ENCODE peak calls at places on chromosome 16, in eight cellular contexts. X is GM12878, E is suprapubic skin, O is HCT116, Z is stomach, C is prostate gland, T is H1, I is vagina. S is an unnamed sample. For H3K9me3, the result is how much of the 10 kb centered on the place peaks cover.

GRCh38 chr16:17258848-17259713 is 211.7 kb downstream of the XYLT1 start:
- DNase-seq in E (no peak), O (no peak), I (no peak), X (peak), T (no peak), C (no peak), Z (no peak), S (no peak)

GRCh38 chr16:72442381-72443158 is 270.6 kb upstream of the PMFBP1 start:
- DNase-seq in I (no peak), E (no peak), X (no peak), Z (no peak), C (no peak), O (no peak), T (no peak), S (no peak)

GRCh38 chr16:89890200-89890599 is 16.8 kb downstream of the TCF25 start:
- DNase-seq in E (no peak), Z (no peak), I (no peak), X (no peak), C (no peak), O (no peak), T (no peak), S (no peak)

GRCh38 chr16:58938856-58939255 is 204.7 kb upstream of the GOT2 start:
- DNase-seq in I (no peak), O (no peak), C (no peak), E (no peak), Z (no peak), T (no peak), X (no peak), S (no peak)

GRCh38 chr16:52812945-52813556 is 239.6 kb downstream of the CHD9NB start:
- DNase-seq in E (no peak), Z (no peak), T (no peak), C (no peak), I (no peak), O (peak), X (no peak), S (no peak)

GRCh38 chr16:24253192-24253591 is 2.9 kb upstream of the CACNG3 start:
- DNase-seq in I (no peak), X (no peak), C (no peak), Z (no peak), E (no peak), T (peak), O (peak), S (peak)

GRCh38 chr16:87436225-87437172 is 44.4 kb downstream of the MAP1LC3B start:
- DNase-seq in X (no peak), O (no peak), I (no peak), C (no peak), Z (no peak), E (no peak), T (no peak), S (no peak)

GRCh38 chr16:27823438-27823820 is 240.1 kb downstream of the GSG1L start:
- DNase-seq in I (no peak), Z (no peak), E (peak), X (no peak), T (no peak), O (no peak), C (no peak), S (no peak)

GRCh38 chr16:77172964-77173363 is 18.0 kb upstream of the MON1B start:
- DNase-seq in I (no peak), Z (no peak), C (no peak), T (no peak), E (no peak), X (no peak), O (no peak), S (no peak)

GRCh38 chr16:86519649-86520316 is 9.5 kb downstream of the FOXF1 start:
- DNase-seq in I (no peak), C (peak), O (peak), X (no peak), Z (peak), T (peak), E (no peak), S (no peak)

GRCh38 chr16:8583199-8583598 is 7.1 kb downstream of the TMEM114 start:
- DNase-seq in T (no peak), E (no peak), Z (no peak), X (no peak), I (no peak), O (no peak), C (no peak), S (no peak)

DNA sequence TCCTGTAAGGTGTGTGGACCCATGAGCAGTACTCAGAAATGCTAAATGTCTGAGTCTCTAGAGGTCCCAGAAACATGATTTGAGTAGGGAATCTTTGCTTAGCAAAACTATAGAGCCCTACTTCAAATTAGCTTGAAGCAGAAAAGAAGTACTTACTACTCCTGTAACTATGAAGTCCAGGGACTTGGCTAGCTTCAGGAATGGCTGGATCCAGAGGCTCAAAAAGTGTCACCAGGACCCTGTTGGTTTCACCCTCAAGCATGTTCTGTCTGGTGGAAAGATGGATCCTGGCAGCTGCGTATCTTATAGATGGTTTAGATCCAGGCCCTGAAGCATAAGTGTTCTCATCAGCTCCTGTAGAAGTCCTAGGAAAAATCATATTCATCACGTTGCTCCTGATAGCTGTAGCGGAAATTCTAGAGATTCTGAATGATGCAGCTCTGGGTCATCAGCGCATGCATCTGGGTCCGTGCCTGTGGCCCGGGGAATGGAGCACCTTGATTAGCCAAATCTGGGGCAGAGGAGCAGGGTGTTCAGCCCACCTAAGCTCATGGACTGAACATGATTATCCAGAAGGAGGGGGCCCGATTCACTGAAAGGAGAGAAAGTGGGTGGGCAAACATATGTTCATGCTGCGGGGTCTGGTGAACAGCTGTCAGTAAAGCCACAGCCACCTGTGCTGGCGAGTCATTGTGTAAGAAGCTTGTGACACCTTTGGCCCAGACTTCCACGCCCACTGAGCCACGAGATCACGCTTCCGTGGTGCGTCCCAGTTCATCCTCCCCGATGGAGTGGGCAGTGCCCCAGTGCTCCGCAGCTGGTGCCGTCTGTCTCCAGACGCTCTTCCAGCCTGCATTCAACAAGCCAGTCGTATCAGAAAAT is 260.6 kb downstream of the CPPED1 start:
- DNase-seq in O (no peak), Z (no peak), T (no peak), I (no peak), E (no peak), C (no peak), X (no peak), S (no peak)
- TF ChIP-seq POLR2AphosphoS5 in O (no peak), Z (no peak), T (no peak), I (no peak), E (no peak), C (no peak), X (no peak), S (no peak)

GRCh38 chr16:35565626-35566025 is 2106.2 kb downstream of the TP53TG3F start:
- DNase-seq in I (no peak), E (no peak), X (no peak), T (no peak), Z (no peak), C (no peak), O (no peak), S (no peak)
- H3K9me3 ChIP-seq in I (under half), E (under half), X (under half), T (half or more), Z (under half), C (under half), O (under half), S (under half)

GRCh38 chr16:48121276-48121675 is 34.5 kb downstream of the ABCC12 start:
- DNase-seq in O (no peak), X (no peak), I (no peak), E (no peak), Z (no peak), T (no peak), C (no peak), S (no peak)

GRCh38 chr16:48115299-48115698 is 40.5 kb downstream of the ABCC12 start:
- DNase-seq in E (no peak), O (no peak), Z (no peak), T (no peak), I (no peak), X (no peak), C (no peak), S (no peak)

GRCh38 chr16:48118841-48119240 is 37.0 kb downstream of the ABCC12 start:
- DNase-seq in Z (no peak), E (no peak), O (no peak), I (no peak), X (no peak), T (no peak), C (no peak), S (no peak)

GRCh38 chr16:48114410-48114809 is 41.4 kb downstream of the ABCC12 start:
- DNase-seq in I (no peak), O (no peak), Z (no peak), X (no peak), C (no peak), T (no peak), E (no peak), S (no peak)

DNA sequence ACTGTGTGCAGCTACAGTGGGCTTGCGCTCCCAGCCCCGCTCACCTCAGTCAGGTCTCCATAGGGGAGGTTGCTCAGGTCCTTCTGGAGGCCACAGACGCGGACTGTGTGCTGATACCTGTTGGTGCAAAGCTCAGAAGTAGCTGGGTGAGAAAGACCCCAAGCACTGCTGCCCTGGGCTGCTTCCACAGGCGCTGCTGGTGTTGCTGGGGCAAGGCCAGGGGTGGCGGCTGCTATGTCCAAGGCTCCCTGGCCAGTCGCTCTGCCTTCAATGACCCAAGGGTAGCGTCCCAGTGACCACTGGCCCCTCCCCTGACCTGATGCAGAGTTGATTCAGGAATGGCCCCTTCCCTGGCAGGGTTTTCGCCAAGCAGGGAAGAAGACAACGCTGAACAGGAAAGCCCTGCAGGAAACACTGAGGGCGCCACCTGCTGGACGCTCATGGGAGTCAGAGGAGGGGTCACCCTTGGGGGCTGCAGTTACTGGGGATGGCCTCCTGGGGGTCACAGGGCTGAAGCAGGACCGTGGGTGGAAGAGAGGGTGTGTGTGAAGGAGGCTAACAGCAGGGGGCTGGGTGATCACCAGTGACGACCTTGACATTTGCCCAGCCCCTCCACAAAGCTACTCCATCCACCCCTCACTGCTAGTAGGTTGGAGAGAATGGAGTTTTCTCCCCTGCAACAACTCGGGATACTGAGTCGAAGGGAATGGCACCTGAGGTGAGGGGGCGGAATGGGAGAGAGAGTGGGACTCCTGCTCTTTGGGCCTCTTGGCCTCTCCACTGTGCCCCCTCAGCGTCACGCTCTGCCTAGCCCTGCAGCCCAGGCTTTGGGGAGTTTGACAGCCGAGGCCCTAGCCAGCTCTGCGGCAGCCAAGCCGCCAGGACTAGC is 38.3 kb downstream of the ABCC12 start:
- DNase-seq in X (no peak), Z (no peak), C (no peak), I (no peak), E (no peak), T (peak), O (peak), S (no peak)
- TF ChIP-seq POLR2AphosphoS5 in X (no peak), Z (no peak), C (no peak), I (no peak), E (no peak), T (no peak), O (no peak), S (no peak)

DNA sequence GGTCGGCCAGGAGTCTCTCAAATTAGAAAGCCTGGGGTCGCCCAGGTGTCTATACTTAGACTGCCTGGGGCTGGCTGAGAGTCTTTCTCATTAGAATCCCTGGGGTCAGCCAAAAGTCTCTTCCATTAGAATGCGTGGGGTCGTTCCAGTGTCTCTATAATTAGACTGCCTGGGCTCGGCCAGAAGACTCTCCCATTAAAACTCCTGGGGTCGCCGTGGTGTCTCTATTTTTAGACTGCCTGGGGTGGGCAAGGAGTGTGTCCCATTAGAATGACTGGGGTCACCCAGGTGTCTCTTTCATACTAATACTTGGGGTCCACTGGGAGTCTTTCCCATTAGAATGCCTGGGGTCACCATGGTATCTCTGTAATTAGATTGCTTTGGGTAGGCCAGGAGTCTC is 2227.7 kb downstream of the TP53TG3F start:
- DNase-seq in O (no peak), C (no peak), E (peak), X (no peak), T (no peak), I (peak), Z (no peak), S (no peak)
- H3K9me3 ChIP-seq in O (under half), C (under half), E (under half), X (under half), T (under half), I (under half), Z (under half), S (under half)

GRCh38 chr16:70715113-70715711 is 29.4 kb upstream of the MTSS2 start:
- DNase-seq in C (peak), I (no peak), T (no peak), X (no peak), E (no peak), Z (peak), O (no peak), S (no peak)
- TF ChIP-seq POLR2AphosphoS5 in C (peak), I (peak), T (no peak), X (no peak), E (no peak), Z (peak), O (no peak), S (no peak)

DNA sequence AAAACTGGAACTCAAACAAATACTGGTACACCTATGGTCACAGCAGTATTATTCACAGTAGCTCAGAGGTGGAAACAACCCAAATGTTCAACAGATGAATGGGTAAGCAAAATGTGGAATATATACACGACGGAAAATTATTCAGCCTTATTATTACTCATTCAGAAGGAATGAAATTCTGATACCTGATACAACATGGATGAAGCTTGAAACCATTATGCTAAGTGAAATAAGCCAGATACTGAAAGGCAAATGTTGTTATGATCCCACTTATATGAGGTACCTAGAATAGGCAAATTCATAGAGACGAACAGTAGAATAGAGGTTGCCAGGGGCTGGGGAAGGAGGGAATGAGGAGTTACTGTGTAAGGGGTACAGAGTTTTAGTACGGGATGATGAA is 27.1 kb upstream of the MYLK3 start:
- DNase-seq in I (no peak), Z (no peak), C (no peak), T (peak), X (no peak), O (no peak), E (peak), S (no peak)
- H3K9me3 ChIP-seq in I (under half), Z (under half), C (under half), T (under half), X (under half), O (under half), E (under half), S (under half)

DNA sequence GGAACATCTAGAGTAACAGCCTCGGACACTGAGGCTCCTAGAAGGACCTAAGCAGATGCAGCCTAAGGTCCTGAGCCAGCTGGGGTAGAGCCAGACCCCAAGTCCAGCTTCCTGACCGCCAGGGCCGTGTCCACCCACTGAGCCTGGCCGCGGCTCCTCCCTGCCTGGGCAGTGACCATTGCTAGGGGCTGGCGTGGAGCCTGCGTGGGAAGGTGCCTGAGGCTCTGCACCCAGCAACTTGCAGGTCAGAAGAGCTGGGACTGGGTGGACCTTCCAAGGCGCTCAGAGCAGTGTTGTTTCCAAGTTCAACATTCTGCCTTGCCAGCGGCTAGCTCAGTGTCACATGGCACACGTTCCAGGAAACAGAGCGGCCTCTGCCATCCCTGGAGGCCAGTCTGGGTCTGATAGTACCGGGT is 209.6 kb upstream of the CIBAR2 start:
- DNase-seq in E (peak), T (no peak), C (peak), X (no peak), I (no peak), O (no peak), Z (peak), S (no peak)
- TF ChIP-seq POLR2AphosphoS5 in E (peak), T (no peak), C (peak), X (no peak), I (peak), O (no peak), Z (peak), S (no peak)

GRCh38 chr16:57601801-57602478 is 26.5 kb upstream of the ADGRG1 start:
- DNase-seq in I (peak), X (peak), Z (no peak), C (no peak), O (no peak), E (peak), T (no peak), S (no peak)

GRCh38 chr16:57600048-57600835 is 28.2 kb upstream of the ADGRG1 start:
- DNase-seq in O (peak), C (peak), I (peak), T (peak), X (no peak), E (peak), Z (peak), S (no peak)

GRCh38 chr16:57594531-57595031 is 33.8 kb upstream of the ADGRG1 start:
- DNase-seq in X (no peak), Z (no peak), T (no peak), O (no peak), E (peak), I (peak), C (no peak), S (no peak)

GRCh38 chr16:57600952-57601580 is 27.4 kb upstream of the ADGRG1 start:
- DNase-seq in X (no peak), T (no peak), C (no peak), I (peak), O (no peak), Z (no peak), E (peak), S (no peak)

DNA sequence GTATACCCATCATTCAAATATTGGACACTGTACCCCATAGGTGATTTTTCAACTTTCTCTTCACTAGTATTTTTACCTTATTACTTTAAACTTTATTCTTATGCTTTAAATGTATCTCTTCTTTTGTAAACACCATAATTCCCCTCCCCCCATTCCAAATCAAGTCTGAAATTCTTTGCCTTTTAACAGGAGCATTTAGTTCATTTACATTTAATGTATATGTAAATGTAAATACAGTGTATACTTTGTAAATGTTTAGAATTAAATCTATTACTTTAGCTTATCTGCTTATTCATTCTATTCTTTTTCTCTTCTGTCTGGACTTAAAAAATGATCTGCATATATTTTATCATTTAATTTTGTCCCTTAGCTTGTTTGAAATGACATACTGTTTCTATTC is 30.0 kb upstream of the ADGRG1 start:
- DNase-seq in C (no peak), O (no peak), T (no peak), X (no peak), E (no peak), I (no peak), Z (no peak), S (no peak)
- H3K9me3 ChIP-seq in C (under half), O (under half), T (under half), X (under half), E (under half), I (under half), Z (under half), S (under half)

S was measured in SK-N-MC.